ENCODE peak calls at places on chromosomes 7 and 10, in seven cellular contexts. E, R, K, Z, C, L and F are unnamed samples.

GRCh38 chr10:23035569-23035968 is 59.8 kb upstream of the MSRB2 start:
- DNase-seq in R (no peak), C (no peak), E (no peak), Z (no peak), K (no peak), L (no peak), F (no peak)

GRCh38 chr10:6230335-6230734 is 27.6 kb downstream of the PFKFB3 start:
- DNase-seq in E (no peak), K (no peak), Z (no peak), R (no peak), C (no peak), L (no peak), F (peak; percentile 58)

GRCh38 chr7:103613655-103614642 is 167.9 kb upstream of the SLC26A5 start:
- DNase-seq in Z (no peak), E (no peak), L (no peak), C (no peak), K (no peak), R (no peak), F (no peak)

GRCh38 chr10:8396675-8397074 is 342.2 kb downstream of the GATA3 start:
- DNase-seq in C (no peak), L (no peak), E (no peak), Z (no peak), K (peak; percentile 87), R (no peak), F (no peak)

GRCh38 chr7:154484406-154484805 is 432.2 kb downstream of the DPP6 start:
- DNase-seq in E (no peak), L (no peak), K (no peak), C (no peak), Z (no peak), R (no peak), F (no peak)

GRCh38 chr10:78852856-78853255 is 215.9 kb upstream of the ZMIZ1 start:
- DNase-seq in C (no peak), L (peak; percentile 34), K (no peak), E (no peak), R (no peak), Z (peak; percentile 14), F (no peak)

GRCh38 chr7:102085223-102085772 is 201.4 kb upstream of the SH2B2 start:
- DNase-seq in E (no peak), L (no peak), C (no peak), K (no peak), R (no peak), Z (no peak), F (no peak)

GRCh38 chr10:33559105-33559504 is 224.6 kb upstream of the NRP1 start:
- DNase-seq in E (peak; percentile 24), R (no peak), Z (peak; percentile 79), C (no peak), L (no peak), K (peak; percentile 98), F (peak; percentile 91)

GRCh38 chr7:112630565-112630964 is 149.8 kb downstream of the LSMEM1 start:
- DNase-seq in R (no peak), Z (no peak), K (peak; percentile 7), L (no peak), C (no peak), E (no peak), F (no peak)

GRCh38 chr7:44071726-44072363 is 6.5 kb upstream of the PGAM2 start:
- DNase-seq in L (no peak), C (no peak), K (no peak), E (no peak), Z (no peak), R (peak; percentile 20), F (peak; percentile 51)

GRCh38 chr7:150969483-150969874 is 8.6 kb downstream of the KCNH2 start:
- DNase-seq in E (no peak), K (no peak), R (no peak), Z (no peak), L (no peak), C (no peak), F (no peak)

GRCh38 chr10:91541481-91541880 is 91.4 kb downstream of the PPP1R3C start:
- DNase-seq in L (no peak), C (peak; percentile 7), E (no peak), Z (no peak), K (peak; percentile 36), R (no peak), F (no peak)

GRCh38 chr10:24324651-24325050 is 115.7 kb downstream of the KIAA1217 start:
- DNase-seq in L (no peak), E (no peak), C (no peak), Z (no peak), K (no peak), R (no peak), F (no peak)

GRCh38 chr7:103093429-103093828 is 18.5 kb downstream of the ARMC10 start:
- DNase-seq in R (no peak), L (no peak), C (no peak), E (no peak), K (no peak), Z (no peak), F (no peak)

GRCh38 chr7:39608278-39608677 is 15.1 kb upstream of the RALA start:
- DNase-seq in L (no peak), E (no peak), R (no peak), K (no peak), Z (no peak), C (no peak), F (peak; percentile 58)

GRCh38 chr7:64733550-64734240 is 60.5 kb upstream of the ZNF138 start:
- DNase-seq in L (no peak), K (no peak), Z (peak; percentile 16), E (no peak), C (no peak), R (no peak), F (peak; percentile 45)

GRCh38 chr7:25663877-25664276 is 435.6 kb upstream of the NPVF start:
- DNase-seq in R (no peak), Z (no peak), K (no peak), E (no peak), C (no peak), L (no peak), F (no peak)

GRCh38 chr7:82166666-82167065 is 276.9 kb downstream of the CACNA2D1 start:
- DNase-seq in L (no peak), E (no peak), Z (no peak), K (no peak), R (no peak), C (peak; percentile 98), F (no peak)

GRCh38 chr7:44103941-44104879 is at the start of gene AEBP1:
- DNase-seq in R (peak; percentile 78), E (no peak), K (peak; percentile 46), L (peak; percentile 59), C (peak; percentile 24), Z (peak; percentile 65), F (peak; percentile 93)

GRCh38 chr7:1914321-1914720 is 244.2 kb downstream of the ELFN1 start:
- DNase-seq in R (peak; percentile 65), K (no peak), L (no peak), C (no peak), E (no peak), Z (no peak), F (no peak)

GRCh38 chr7:137820677-137821420 is 25.9 kb downstream of the DGKI start:
- DNase-seq in Z (peak; percentile 87), E (peak; percentile 65), C (peak; percentile 84), K (peak; percentile 91), R (peak; percentile 42), L (no peak), F (peak; percentile 80)

GRCh38 chr7:82729172-82730030 is 285.8 kb upstream of the CACNA2D1 start:
- DNase-seq in R (no peak), E (no peak), Z (peak; percentile 71), L (no peak), C (peak; percentile 5), K (peak; percentile 39), F (peak; percentile 0)

GRCh38 chr10:6062101-6062771 is at the start of gene IL2RA:
- DNase-seq in K (no peak), E (no peak), Z (no peak), R (no peak), C (no peak), L (peak; percentile 87), F (no peak)

GRCh38 chr7:148726385-148726784 is 27.7 kb downstream of the CUL1 start:
- DNase-seq in E (no peak), Z (no peak), R (no peak), C (no peak), K (no peak), L (no peak), F (no peak)

GRCh38 chr7:3429981-3430380 is 128.9 kb downstream of the SDK1 start:
- DNase-seq in R (no peak), C (no peak), K (no peak), Z (no peak), E (no peak), L (no peak), F (peak; percentile 9)

GRCh38 chr10:34575882-34576281 is 239.2 kb downstream of the PARD3 start:
- DNase-seq in E (no peak), C (no peak), R (no peak), L (no peak), Z (no peak), K (peak; percentile 67), F (peak; percentile 54)

GRCh38 chr10:42428534-42428933 is 209.8 kb downstream of the ZNF33B start:
- DNase-seq in K (no peak), Z (no peak), R (no peak), E (no peak), C (no peak), L (no peak), F (no peak)

GRCh38 chr7:116495737-116496136 is 3.8 kb upstream of the CAV2 start:
- DNase-seq in L (no peak), K (no peak), R (no peak), Z (no peak), C (no peak), E (no peak), F (no peak)

GRCh38 chr7:131110294-131111080 is 217.2 kb upstream of the MKLN1 start:
- DNase-seq in L (no peak), R (no peak), E (no peak), C (no peak), K (peak; percentile 26), Z (peak; percentile 42), F (peak; percentile 76)

GRCh38 chr7:10707519-10707918 is 266.2 kb upstream of the PHF14 start:
- DNase-seq in C (no peak), R (no peak), K (peak; percentile 3), Z (no peak), L (no peak), E (no peak), F (no peak)

GRCh38 chr10:34723746-34724145 is 91.3 kb downstream of the PARD3 start:
- DNase-seq in Z (peak; percentile 76), E (no peak), L (peak; percentile 13), C (no peak), K (peak; percentile 60), R (no peak), F (no peak)

GRCh38 chr7:106521541-106521940 is 139.4 kb downstream of the CCDC71L start:
- DNase-seq in R (no peak), L (no peak), Z (no peak), K (peak; percentile 9), E (no peak), C (no peak), F (no peak)